ENCODE peak calls at places on chromosomes 13 and 19, in four cellular contexts. L is lung, U is esophagus muscularis mucosa, D is right lobe of liver. M is an unnamed sample.

GRCh38 chr13:46679369-46680180 is 117.4 kb downstream of the ESD start:
- DNase-seq in D (peak; percentile 55), U (no peak), L (no peak), M (peak; percentile 89)

GRCh38 chr19:20414133-20414532 is 151.4 kb downstream of the ZNF737 start:
- DNase-seq in D (no peak), U (no peak), L (no peak), M (no peak)

GRCh38 chr13:32309812-32310706 is 5.1 kb downstream of the ZAR1L start:
- DNase-seq in U (no peak), D (no peak), L (no peak), M (peak; percentile 49)

GRCh38 chr13:64482373-64482772 is 2747.8 kb downstream of the PCDH9 start:
- DNase-seq in L (no peak), U (no peak), D (no peak), M (no peak)

GRCh38 chr19:2507109-2507508 is 31.2 kb downstream of the GADD45B start:
- DNase-seq in U (no peak), L (peak; percentile 36), D (peak; percentile 80), M (peak; percentile 62)

GRCh38 chr19:49497047-49497789 is 984 bp downstream of the RPS11 start:
- DNase-seq in D (no peak), U (no peak), L (peak; percentile 75), M (peak; percentile 83)

GRCh38 chr19:17347361-17347760 is 10.0 kb downstream of the GTPBP3 start:
- DNase-seq in L (no peak), U (no peak), D (no peak), M (no peak)

GRCh38 chr13:41052441-41052840 is 8.9 kb upstream of the WBP4 start:
- DNase-seq in L (no peak), U (no peak), D (no peak), M (no peak)

GRCh38 chr19:11673608-11674041 is 65.1 kb downstream of the ZNF823 start:
- DNase-seq in L (peak; percentile 69), U (no peak), D (peak; percentile 61), M (peak; percentile 80)

GRCh38 chr13:80955487-80955886 is 614.6 kb upstream of the SPRY2 start:
- DNase-seq in U (no peak), D (no peak), L (no peak), M (peak; percentile 21)

GRCh38 chr13:49638416-49639072 is 10.2 kb downstream of the ARL11 start:
- DNase-seq in L (no peak), D (no peak), U (no peak), M (no peak)

GRCh38 chr19:2816641-2817040 is 3.0 kb upstream of the ZNF554 start:
- DNase-seq in D (no peak), L (no peak), U (no peak), M (no peak)

GRCh38 chr13:52809310-52809769 is 39.1 kb downstream of the PCDH8 start:
- DNase-seq in L (peak; percentile 51), U (no peak), D (no peak), M (peak; percentile 8)

GRCh38 chr13:44212633-44213387 is 160.8 kb upstream of the SERP2 start:
- DNase-seq in U (no peak), L (no peak), D (no peak), M (no peak)

GRCh38 chr19:18391509-18392075 is 5.6 kb downstream of the GDF15 start:
- DNase-seq in U (no peak), L (no peak), D (no peak), M (no peak)
- H3K4me3 ChIP-seq in U (no peak overlapping the region), L (no peak overlapping the region), D (no peak overlapping the region), M (no peak overlapping the region)

DNA sequence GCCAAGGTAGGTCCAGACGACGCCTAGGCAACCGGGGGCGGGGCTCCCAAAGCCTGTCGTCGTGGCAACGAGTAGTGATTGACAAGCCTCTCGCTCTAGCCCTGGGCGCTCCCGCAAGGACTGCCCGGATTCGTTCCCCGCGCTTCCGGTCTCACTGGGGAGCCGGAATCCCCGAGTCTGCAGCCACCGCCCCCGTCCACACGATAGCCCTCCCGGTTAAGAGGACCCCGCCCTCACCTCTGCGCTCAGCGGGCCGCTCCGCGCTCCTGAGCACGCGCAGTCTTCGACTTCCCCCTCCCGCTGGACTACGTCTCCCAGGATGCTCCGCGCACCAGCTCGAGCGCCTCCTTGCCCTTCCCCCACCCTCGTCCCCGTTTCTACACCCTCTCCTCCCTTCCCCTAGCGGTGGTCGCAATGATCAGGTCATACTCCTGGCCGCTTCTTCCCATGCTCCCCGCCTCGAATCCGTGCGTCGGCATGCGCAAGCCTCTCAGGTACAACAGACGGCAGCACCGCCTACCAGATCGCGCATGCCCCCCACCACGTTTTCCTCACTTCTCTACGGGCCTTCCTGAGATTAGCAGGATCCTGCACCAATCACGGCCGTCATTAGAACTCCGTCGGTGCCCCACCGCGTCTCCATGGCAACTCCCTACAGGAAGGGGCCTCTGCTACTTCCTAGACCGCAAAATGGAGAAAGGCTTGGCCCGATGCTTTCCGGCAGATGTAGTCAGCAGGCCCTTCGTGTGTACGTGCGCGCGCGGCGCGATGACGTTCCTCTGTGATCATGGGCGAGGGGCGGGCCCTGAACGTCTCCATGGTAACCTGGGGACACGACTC is at the start of gene MZF1:
- DNase-seq in U (peak; percentile 100), L (peak; percentile 100), D (peak; percentile 100), M (peak; percentile 100)
- TF ChIP-seq CTCF in U (peak; percentile 17), L (no peak), D (no peak), M (no peak)

DNA sequence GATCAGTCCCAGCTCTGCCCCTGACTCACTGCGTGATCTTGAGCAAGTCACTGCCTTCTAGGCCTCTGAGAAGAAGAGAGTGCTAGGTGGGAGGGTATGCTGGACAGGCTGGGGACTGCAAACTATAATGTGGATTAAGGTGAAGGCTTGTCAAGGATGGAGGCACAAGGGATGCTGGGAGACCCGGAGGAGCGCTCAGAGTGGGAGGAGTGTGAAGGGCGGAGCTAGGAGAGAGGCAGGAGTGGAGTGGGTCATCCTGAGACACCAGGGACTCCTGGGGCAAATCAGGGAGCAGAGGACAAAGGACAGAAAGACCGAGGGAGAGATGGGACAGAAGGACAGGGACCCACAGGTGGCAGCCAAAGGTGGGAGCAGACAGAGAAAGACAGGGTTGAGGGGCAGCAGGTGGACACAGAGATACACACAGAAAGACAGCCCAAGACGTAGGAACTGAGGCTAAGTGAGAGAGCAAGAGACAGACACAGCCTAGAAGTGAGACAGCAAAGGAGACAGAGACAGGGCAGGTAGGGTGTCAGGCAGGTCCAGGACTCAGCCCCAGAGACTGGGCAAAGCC is 2.6 kb downstream of the GRIK5 start:
- DNase-seq in L (no peak), U (no peak), D (no peak), M (no peak)
- H3K4me3 ChIP-seq in L (no peak overlapping the region), U (no peak overlapping the region), D (no peak overlapping the region), M (no peak overlapping the region)

GRCh38 chr19:47768604-47769003 is 9.9 kb upstream of the SELENOW start:
- DNase-seq in U (no peak), D (no peak), L (no peak), M (no peak)
- TF ChIP-seq CTCF in U (no peak), D (no peak), L (no peak), M (no peak)

GRCh38 chr19:34432797-34433196 is 4.6 kb downstream of the UBA2 start:
- DNase-seq in U (no peak), D (no peak), L (no peak), M (no peak)
- H3K4me3 ChIP-seq in U (no peak overlapping the region), D (no peak overlapping the region), L (no peak overlapping the region), M (no peak overlapping the region)

DNA sequence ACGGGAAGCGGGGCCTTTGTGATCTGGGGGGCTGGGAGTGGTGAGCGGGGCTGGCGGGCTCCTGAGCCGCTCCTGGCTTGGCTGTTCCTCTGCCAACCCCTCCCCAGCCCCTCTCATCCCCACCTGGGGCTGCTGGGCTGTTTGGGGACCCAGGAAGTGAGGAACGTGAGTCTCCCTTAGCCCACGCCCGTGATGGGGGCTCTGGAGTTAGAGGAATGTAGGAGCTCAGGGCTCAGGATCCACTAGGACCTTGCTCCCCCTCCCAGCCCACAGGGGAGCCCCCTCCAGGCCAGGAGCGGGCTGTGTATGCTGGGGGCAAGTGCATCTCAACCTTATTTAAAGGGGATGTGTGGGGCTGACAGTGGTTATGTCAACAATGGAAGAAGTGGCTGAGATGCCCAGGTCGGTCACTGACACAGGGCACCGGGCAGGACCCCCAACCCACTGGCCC is 134.1 kb downstream of the URI1 start:
- DNase-seq in L (no peak), U (no peak), D (peak; percentile 17), M (no peak)
- TF ChIP-seq CTCF in L (no peak), U (no peak), D (no peak), M (no peak)

DNA sequence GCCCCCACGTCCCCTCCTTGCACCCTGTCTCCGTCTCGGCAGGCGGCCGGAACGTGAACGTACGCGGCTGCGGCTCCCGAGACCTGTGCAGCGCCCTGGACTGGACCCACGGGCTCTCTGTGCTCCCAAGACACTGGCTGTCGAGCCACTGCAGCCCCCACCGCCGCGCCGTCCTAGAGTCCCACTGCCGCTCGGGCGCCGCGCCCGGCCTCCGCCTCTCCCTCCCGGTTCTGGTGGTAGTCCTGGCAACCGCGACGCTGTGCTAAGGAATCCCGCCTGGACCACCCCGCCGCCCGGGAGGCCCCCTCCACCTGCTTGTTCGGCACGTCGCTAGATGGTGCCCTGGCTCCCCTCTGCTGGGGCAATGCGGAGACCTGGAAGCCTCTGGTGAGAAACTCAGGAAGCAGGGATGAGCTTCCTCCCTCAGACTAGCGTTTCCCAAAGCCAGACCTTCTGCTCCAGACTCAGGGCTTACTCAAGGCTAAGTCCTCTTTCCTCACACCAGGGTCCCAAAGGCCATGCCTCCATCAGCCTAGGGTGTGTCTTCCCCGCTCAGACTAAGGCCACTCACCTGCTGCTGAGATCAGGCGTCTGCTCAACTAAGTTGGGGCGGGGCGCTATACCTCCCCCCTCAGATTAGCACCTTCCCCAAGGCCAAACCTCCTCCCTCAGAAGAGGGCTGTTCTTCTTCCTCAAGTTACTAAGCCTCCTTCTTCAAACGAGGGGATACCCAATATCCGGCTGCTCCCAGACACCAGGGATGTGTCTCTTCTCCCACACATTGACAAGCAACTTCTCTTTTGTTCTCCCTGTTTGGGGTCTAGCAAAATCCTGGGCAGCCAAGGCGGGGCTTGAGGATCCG is 16.1 kb upstream of the IRGC start:
- DNase-seq in L (no peak), D (no peak), U (no peak), M (peak; percentile 54)
- H3K4me3 ChIP-seq in L (no peak overlapping the region), D (no peak overlapping the region), U (peak overlapping the region; percentile 40), M (peak overlapping the region; percentile 7)

GRCh38 chr19:15810335-15810734 is 5.1 kb downstream of the OR10H1 start:
- DNase-seq in D (no peak), L (no peak), U (no peak), M (no peak)
- TF ChIP-seq CTCF in D (peak; percentile 36), L (no peak), U (peak; percentile 52), M (no peak)

GRCh38 chr19:57817976-57818375 is 3.3 kb upstream of the ZNF552 start:
- DNase-seq in U (no peak), D (no peak), L (no peak), M (no peak)

GRCh38 chr19:57814505-57815246 is at the start of gene ZNF552:
- DNase-seq in U (peak; percentile 93), D (peak; percentile 92), L (peak; percentile 88), M (peak; percentile 94)

GRCh38 chr19:57813919-57814504 is 701 bp downstream of the ZNF552 start:
- DNase-seq in D (no peak), U (no peak), L (no peak), M (no peak)

GRCh38 chr19:57816652-57817051 is 1.9 kb upstream of the ZNF552 start:
- DNase-seq in U (no peak), D (no peak), L (no peak), M (no peak)

GRCh38 chr19:57815247-57816075 is 748 bp upstream of the ZNF552 start:
- DNase-seq in L (no peak), U (no peak), D (peak; percentile 61), M (no peak)
- H3K4me3 ChIP-seq in L (no peak overlapping the region), U (peak overlapping the region; percentile 78), D (peak overlapping the region; percentile 80), M (peak overlapping the region; percentile 94)